ENCODE peak calls at places on chromosomes 11 and 22, in nine cellular contexts. D, L, Y, R, P, T, N, E and X are unnamed samples.
A peak's percentile ranks its signal among the peaks of the same experiment; 100 is the strongest.

GRCh38 chr22:44572414-44573207 is 74.6 kb upstream of the RTL6 start:
- DNase-seq in N (no peak), R (no peak), D (no peak), L (peak; percentile 57), Y (no peak), E (peak; percentile 31), P (no peak), T (no peak), X (no peak)

GRCh38 chr22:20437253-20438065 is at the start of gene SCARF2:
- DNase-seq in E (peak; percentile 78), R (peak; percentile 78), N (no peak), T (peak; percentile 77), P (peak; percentile 55), Y (no peak), L (peak; percentile 74), D (peak; percentile 83), X (no peak)

GRCh38 chr11:112513417-112513816 is 252.8 kb upstream of the PLET1 start:
- DNase-seq in D (no peak), L (no peak), E (no peak), R (no peak), T (no peak), P (no peak), Y (no peak), N (no peak), X (no peak)

GRCh38 chr22:40817737-40818136 is 1.4 kb downstream of the SLC25A17 start:
- DNase-seq in L (no peak), D (no peak), P (no peak), Y (no peak), T (no peak), N (no peak), R (no peak), E (no peak), X (no peak)

GRCh38 chr22:42316988-42317387 is 46.5 kb upstream of the TCF20 start:
- DNase-seq in T (no peak), N (peak; percentile 63), Y (no peak), L (peak; percentile 75), E (peak; percentile 80), P (no peak), R (no peak), D (no peak), X (peak; percentile 49)

GRCh38 chr22:32185821-32186220 is 19.1 kb downstream of the RFPL2 start:
- DNase-seq in R (no peak), P (no peak), E (no peak), Y (no peak), D (no peak), L (no peak), N (no peak), T (no peak), X (no peak)

GRCh38 chr11:87892291-87892690 is 283.0 kb downstream of the RAB38 start:
- DNase-seq in D (no peak), T (no peak), P (no peak), Y (no peak), L (no peak), E (no peak), R (no peak), N (no peak), X (no peak)

GRCh38 chr11:74992852-74993251 is 4.1 kb downstream of the NEU3 start:
- DNase-seq in R (no peak), E (no peak), P (no peak), L (no peak), N (no peak), D (no peak), T (no peak), Y (no peak), X (no peak)

GRCh38 chr11:67379061-67380058 is 6.0 kb upstream of the CLCF1 start:
- DNase-seq in P (no peak), L (no peak), R (no peak), D (no peak), E (peak; percentile 94), T (peak; percentile 33), N (no peak), Y (no peak), X (peak; percentile 18)

GRCh38 chr11:125359130-125359529 is 136.9 kb downstream of the FEZ1 start:
- DNase-seq in T (no peak), P (no peak), E (no peak), R (no peak), Y (no peak), D (no peak), N (no peak), L (no peak), X (no peak)

GRCh38 chr22:40733919-40734318 is 54.6 kb downstream of the MCHR1 start:
- DNase-seq in T (no peak), Y (no peak), N (no peak), D (no peak), L (no peak), R (no peak), E (no peak), P (no peak), X (no peak)

GRCh38 chr11:114125531-114125930 is 66.0 kb downstream of the ZBTB16 start:
- DNase-seq in E (no peak), L (no peak), T (no peak), N (no peak), D (no peak), P (no peak), Y (no peak), R (no peak), X (no peak)

GRCh38 chr11:128715691-128716153 is 21.9 kb downstream of the FLI1 start:
- DNase-seq in R (peak; percentile 40), E (peak; percentile 68), L (no peak), Y (no peak), N (no peak), T (no peak), P (no peak), D (no peak), X (no peak)

GRCh38 chr11:68963779-68964178 is 17.0 kb downstream of the MRGPRD start:
- DNase-seq in D (no peak), T (no peak), P (peak; percentile 30), N (no peak), L (peak; percentile 46), R (no peak), Y (no peak), E (no peak), X (no peak)

GRCh38 chr11:111635706-111636045 is 33.4 kb downstream of the SIK2 start:
- DNase-seq in L (no peak), Y (no peak), R (peak; percentile 40), T (peak; percentile 48), P (no peak), N (no peak), E (peak; percentile 49), D (no peak), X (no peak)

GRCh38 chr22:43273902-43274484 is 69.2 kb downstream of the SCUBE1 start:
- DNase-seq in Y (no peak), P (no peak), N (peak; percentile 28), T (no peak), E (peak; percentile 68), L (no peak), D (peak; percentile 75), R (peak; percentile 30), X (peak; percentile 47)

GRCh38 chr11:68015467-68015866 is 5.3 kb downstream of the ALDH3B1 start:
- DNase-seq in L (no peak), E (no peak), D (no peak), P (no peak), N (no peak), T (no peak), R (no peak), Y (no peak), X (no peak)

GRCh38 chr11:32794439-32794838 is at the start of gene CCDC73:
- DNase-seq in D (no peak), E (no peak), Y (no peak), T (no peak), R (no peak), L (no peak), N (no peak), P (no peak), X (no peak)

GRCh38 chr11:44595964-44596381 is 30.5 kb downstream of the CD82 start:
- DNase-seq in E (peak; percentile 26), R (peak; percentile 78), D (no peak), L (no peak), T (peak; percentile 85), N (no peak), P (no peak), Y (no peak), X (peak; percentile 15)

GRCh38 chr22:35587447-35587870 is 29.7 kb downstream of the MB start:
- DNase-seq in P (peak; percentile 80), E (peak; percentile 15), L (peak; percentile 89), R (peak; percentile 91), T (peak; percentile 64), Y (no peak), N (no peak), D (peak; percentile 95), X (no peak)

GRCh38 chr11:83285131-83285770 is 916 bp downstream of the CCDC90B start:
- DNase-seq in R (no peak), P (no peak), T (no peak), L (no peak), D (no peak), Y (no peak), N (no peak), E (no peak), X (no peak)
- H3K4me3 ChIP-seq in R (peak overlapping the region; percentile 70), P (peak overlapping the region; percentile 94), T (peak overlapping the region; percentile 62), L (peak overlapping the region; percentile 88), D (peak overlapping the region; percentile 78), Y (peak overlapping the region; percentile 76), N (peak overlapping the region; percentile 86), E (peak overlapping the region; percentile 83), X (peak overlapping the region; percentile 89)

GRCh38 chr11:83265331-83265730 is 20.8 kb downstream of the CCDC90B start:
- DNase-seq in T (no peak), R (no peak), L (no peak), N (no peak), P (no peak), Y (no peak), D (no peak), E (no peak), X (no peak)
- H3K4me3 ChIP-seq in T (no peak overlapping the region), R (no peak overlapping the region), L (no peak overlapping the region), N (no peak overlapping the region), P (no peak overlapping the region), Y (no peak overlapping the region), D (no peak overlapping the region), E (no peak overlapping the region), X (no peak overlapping the region)

GRCh38 chr11:34250732-34251639 is 106.8 kb downstream of the ABTB2 start:
- DNase-seq in N (peak; percentile 77), T (peak; percentile 85), D (no peak), R (peak; percentile 69), E (peak; percentile 80), P (peak; percentile 67), L (peak; percentile 69), Y (no peak), X (peak; percentile 76)
- H3K4me3 ChIP-seq in N (peak overlapping the region; percentile 47), T (no peak overlapping the region), D (no peak overlapping the region), R (peak overlapping the region; percentile 34), E (peak overlapping the region; percentile 60), P (peak overlapping the region; percentile 29), L (no peak overlapping the region), Y (no peak overlapping the region), X (peak overlapping the region; percentile 7)

DNA sequence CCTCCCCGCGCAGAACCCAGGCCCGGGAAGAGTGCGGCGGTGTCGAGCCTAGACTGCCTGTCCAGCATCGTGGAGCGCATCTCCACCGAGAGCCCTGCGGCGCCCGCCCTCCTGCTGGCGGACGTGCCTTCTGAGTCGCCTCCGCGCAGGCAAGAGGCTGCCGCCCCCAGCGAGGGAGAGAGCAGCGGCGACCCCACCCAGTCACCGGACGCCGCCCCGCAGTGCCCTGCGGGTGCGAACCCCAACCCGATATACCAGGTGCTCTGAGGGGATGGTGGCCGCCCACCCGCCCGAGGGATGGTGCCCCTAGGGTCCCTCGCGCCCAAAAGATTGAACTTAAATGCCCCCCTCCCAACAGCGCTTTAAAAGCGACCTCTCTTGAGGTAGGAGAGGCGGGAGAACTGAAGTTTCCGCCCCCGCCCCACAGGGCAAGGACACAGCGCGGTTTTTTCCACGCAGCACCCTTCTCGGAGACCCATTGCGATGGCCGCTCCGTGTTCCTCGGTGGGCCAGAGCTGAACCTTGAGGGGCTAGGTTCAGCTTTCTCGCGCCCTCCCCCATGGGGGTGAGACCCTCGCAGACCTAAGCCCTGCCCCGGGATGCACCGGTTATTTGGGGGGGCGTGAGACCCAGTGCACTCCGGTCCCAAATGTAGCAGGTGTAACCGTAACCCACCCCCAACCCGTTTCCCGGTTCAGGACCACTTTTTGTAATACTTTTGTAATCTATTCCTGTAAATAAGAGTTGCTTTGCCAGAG is 2.0 kb downstream of the MYOD1 start:
- DNase-seq in L (no peak), P (no peak), D (no peak), Y (no peak), T (no peak), R (no peak), E (peak; percentile 12), N (no peak), X (no peak)
- H3K4me3 ChIP-seq in L (no peak overlapping the region), P (no peak overlapping the region), D (no peak overlapping the region), Y (no peak overlapping the region), T (no peak overlapping the region), R (no peak overlapping the region), E (no peak overlapping the region), N (no peak overlapping the region), X (no peak overlapping the region)